ENCODE peak calls at places on chromosome 4, in ten cellular contexts. Q is upper lobe of right lung; N is colonic mucosa; Y is brain microvascular endothelial cell; V is fibroblast of the aortic adventitia; K is IMR-90; I is tibial artery; B is lower leg skin; O is AG04450; L is CD8-positive, alpha-beta T cell. H is an unnamed sample.

GRCh38 chr4:94365304-94365703 is 22.7 kb upstream of the HPGDS start:
- DNase-seq in Q (no peak), O (no peak), B (no peak), K (peak), N (no peak), Y (no peak), I (no peak), V (peak), L (no peak), H (peak)

GRCh38 chr4:3834921-3835521 is 68.8 kb downstream of the ADRA2C start:
- DNase-seq in K (no peak), L (no peak), Y (no peak), B (no peak), N (no peak), O (no peak), Q (no peak), I (no peak), V (no peak), H (no peak)

GRCh38 chr4:134027931-134028330 is 173.7 kb downstream of the PABPC4L start:
- DNase-seq in Y (peak), B (no peak), I (no peak), N (no peak), V (peak), O (peak), Q (no peak), K (peak), L (no peak), H (peak)

GRCh38 chr4:3723232-3723642 is 42.9 kb upstream of the ADRA2C start:
- DNase-seq in N (no peak), O (no peak), B (no peak), V (no peak), Q (no peak), K (no peak), Y (no peak), L (no peak), I (peak), H (no peak)

GRCh38 chr4:122232633-122233032 is 80.5 kb downstream of the BLTP1 start:
- DNase-seq in N (no peak), B (no peak), I (no peak), K (no peak), O (no peak), L (no peak), Q (no peak), Y (no peak), V (no peak), H (no peak)

GRCh38 chr4:147831452-147832192 is 99.7 kb downstream of the ARHGAP10 start:
- DNase-seq in I (peak), O (no peak), Y (peak), Q (no peak), L (no peak), K (peak), V (peak), B (peak), N (peak), H (peak)

GRCh38 chr4:49000806-49001205 is 14.7 kb downstream of the CWH43 start:
- DNase-seq in V (no peak), I (no peak), L (no peak), Q (no peak), Y (no peak), N (no peak), B (no peak), K (no peak), O (no peak), H (no peak)

GRCh38 chr4:56959064-56959463 is 18.3 kb downstream of the NOA1 start:
- DNase-seq in Q (no peak), B (no peak), L (no peak), Y (no peak), K (no peak), I (no peak), O (no peak), N (no peak), V (no peak), H (no peak)

GRCh38 chr4:114659386-114660008 is 60.9 kb downstream of the UGT8 start:
- DNase-seq in K (peak), Y (peak), O (peak), Q (peak), N (peak), V (peak), L (no peak), B (peak), I (no peak), H (peak)

GRCh38 chr4:76607266-76607799 is 172.3 kb downstream of the SHROOM3 start:
- DNase-seq in B (no peak), K (peak), Q (no peak), N (no peak), L (no peak), V (no peak), I (no peak), Y (no peak), O (no peak), H (no peak)

GRCh38 chr4:168522371-168522770 is 25.5 kb downstream of the PALLD start:
- DNase-seq in O (no peak), Y (no peak), N (no peak), V (no peak), Q (no peak), K (no peak), B (no peak), I (no peak), L (no peak), H (no peak)

GRCh38 chr4:108783666-108784463 is 21.0 kb upstream of the ETNPPL start:
- DNase-seq in L (no peak), O (no peak), V (peak), I (no peak), B (no peak), N (no peak), K (no peak), Q (no peak), Y (no peak), H (no peak)

GRCh38 chr4:74453037-74453635 is 8.2 kb downstream of the AREG start:
- DNase-seq in L (no peak), K (no peak), I (no peak), V (no peak), B (no peak), Q (no peak), O (no peak), N (no peak), Y (no peak), H (no peak)

GRCh38 chr4:176340871-176341685 is 21.3 kb downstream of the SPCS3 start:
- DNase-seq in V (peak), N (no peak), Y (peak), Q (no peak), K (peak), B (no peak), L (no peak), O (no peak), I (no peak), H (no peak)

GRCh38 chr4:140637836-140638235 is 69.1 kb upstream of the UCP1 start:
- DNase-seq in B (no peak), Q (no peak), I (no peak), K (no peak), Y (no peak), N (peak), L (no peak), O (no peak), V (peak), H (peak)

GRCh38 chr4:55180980-55181379 is 55.6 kb upstream of the KDR start:
- DNase-seq in Y (peak), O (no peak), B (no peak), Q (no peak), K (no peak), N (no peak), I (no peak), V (peak), L (no peak), H (no peak)

GRCh38 chr4:10203851-10204250 is 87.3 kb upstream of the WDR1 start:
- DNase-seq in B (no peak), K (no peak), Q (no peak), V (no peak), Y (no peak), I (no peak), O (no peak), L (no peak), N (peak), H (no peak)

GRCh38 chr4:113579360-113579759 is 182.2 kb downstream of the CAMK2D start:
- DNase-seq in O (no peak), L (no peak), Q (no peak), K (no peak), I (no peak), B (no peak), V (no peak), Y (no peak), N (no peak), H (no peak)

GRCh38 chr4:150746156-150746555 is 164.2 kb downstream of the MAB21L2 start:
- DNase-seq in Q (no peak), I (no peak), N (no peak), Y (no peak), O (peak), B (no peak), V (peak), K (peak), L (no peak), H (peak)

GRCh38 chr4:120630432-120630831 is 292.1 kb downstream of the PRDM5 start:
- DNase-seq in L (no peak), I (no peak), B (no peak), Y (no peak), V (no peak), Q (no peak), N (no peak), O (no peak), K (no peak), H (peak)

GRCh38 chr4:891747-892146 is 40.4 kb downstream of the GAK start:
- DNase-seq in V (no peak), B (no peak), I (no peak), Y (no peak), O (no peak), L (no peak), K (no peak), N (no peak), Q (no peak), H (no peak)

GRCh38 chr4:52014903-52015302 is 5.3 kb downstream of the LRRC66 start:
- DNase-seq in Q (no peak), I (no peak), O (no peak), V (no peak), L (no peak), N (no peak), B (no peak), K (no peak), Y (no peak), H (no peak)

GRCh38 chr4:8278009-8278395 is 8.4 kb downstream of the HTRA3 start:
- DNase-seq in N (no peak), L (no peak), O (no peak), B (no peak), Q (peak), K (peak), I (no peak), Y (peak), V (no peak), H (peak)

GRCh38 chr4:82989567-82990429 is 20.8 kb downstream of the LIN54 start:
- DNase-seq in K (peak), N (no peak), I (no peak), Q (no peak), L (no peak), V (peak), B (no peak), O (no peak), Y (no peak), H (no peak)

GRCh38 chr4:56532239-56532638 is 26.6 kb downstream of the ARL9 start:
- DNase-seq in O (no peak), Y (no peak), Q (no peak), L (no peak), B (no peak), N (no peak), I (no peak), V (no peak), K (no peak), H (no peak)

GRCh38 chr4:26723216-26723615 is 137.4 kb upstream of the STIM2 start:
- DNase-seq in K (no peak), B (no peak), O (no peak), Y (no peak), I (no peak), V (no peak), L (no peak), N (no peak), Q (no peak), H (no peak)

GRCh38 chr4:77240469-77241066 is 83.6 kb downstream of the CCNG2 start:
- DNase-seq in L (peak), Q (peak), O (no peak), V (peak), I (no peak), Y (peak), K (peak), N (peak), B (peak), H (peak)

GRCh38 chr4:124777007-124777406 is 64.5 kb upstream of the ANKRD50 start:
- DNase-seq in Y (no peak), B (no peak), L (no peak), I (no peak), K (peak), Q (no peak), V (no peak), O (no peak), N (no peak), H (peak)

GRCh38 chr4:154126276-154126675 is 337.4 kb upstream of the SFRP2 start:
- DNase-seq in L (no peak), I (no peak), K (no peak), Y (peak), N (no peak), B (no peak), Q (no peak), V (no peak), O (no peak), H (peak)

GRCh38 chr4:7906171-7906581 is 33.5 kb downstream of the AFAP1 start:
- DNase-seq in O (no peak), L (no peak), Y (no peak), I (no peak), Q (no peak), K (peak), N (no peak), B (no peak), V (peak), H (peak)

GRCh38 chr4:54496412-54496811 is 161.3 kb upstream of the KIT start:
- DNase-seq in O (no peak), I (no peak), K (no peak), B (no peak), Y (no peak), Q (no peak), N (no peak), L (no peak), V (no peak), H (no peak)

GRCh38 chr4:169658970-169659735 is 38.8 kb downstream of the CLCN3 start:
- DNase-seq in I (no peak), Y (peak), K (no peak), L (no peak), B (no peak), V (peak), N (no peak), Q (no peak), O (no peak), H (no peak)

GRCh38 chr4:3318561-3319021 is 25.8 kb downstream of the RGS12 start:
- DNase-seq in L (peak), Q (peak), N (peak), V (no peak), I (peak), Y (no peak), K (no peak), B (no peak), O (no peak), H (no peak)

GRCh38 chr4:73257242-73257994 is 1.2 kb downstream of the ANKRD17 start:
- DNase-seq in K (peak), N (peak), L (peak), Y (peak), B (peak), Q (peak), I (peak), O (peak), V (peak), H (peak)

GRCh38 chr4:123599061-123599919 is 202.7 kb downstream of the SPRY1 start:
- DNase-seq in V (peak), L (no peak), K (peak), I (no peak), N (peak), Q (no peak), O (no peak), B (peak), Y (no peak), H (peak)

DNA sequence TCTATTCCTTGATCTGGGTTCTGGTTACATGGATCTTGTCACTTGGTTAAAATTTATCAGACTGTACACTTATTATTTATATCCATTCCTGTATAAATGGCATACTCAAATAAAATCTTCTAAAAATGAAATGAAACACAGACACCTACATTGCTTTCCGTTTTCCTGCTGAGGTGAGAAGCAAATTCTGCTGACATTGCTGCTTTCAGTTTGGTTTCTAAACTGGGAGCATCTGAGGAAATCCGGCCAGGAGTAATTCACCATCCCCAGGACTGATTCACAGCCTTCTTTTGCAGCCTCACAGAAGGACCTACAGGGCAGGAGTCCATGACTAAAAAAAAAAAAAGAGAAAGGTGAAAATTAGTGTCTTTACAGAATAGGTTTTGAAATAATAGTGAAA is 93.6 kb downstream of the CORIN start:
- DNase-seq in Y (no peak), Q (no peak), V (no peak), N (no peak), K (no peak), I (no peak), B (no peak), L (no peak), O (no peak), H (no peak)
- H3K4me3 ChIP-seq in Y (no peak), Q (no peak), V (no peak), N (no peak), K (no peak), I (no peak), B (no peak), L (no peak), O (no peak), H (no peak)

GRCh38 chr4:84470204-84470785 is 28.8 kb downstream of the NKX6-1 start:
- DNase-seq in B (no peak), Q (no peak), L (no peak), I (no peak), V (no peak), O (no peak), Y (no peak), N (no peak), K (no peak), H (no peak)
- TF ChIP-seq CTCF in B (no peak), Q (no peak), L (no peak), I (no peak), V (no peak), O (no peak), Y (peak), N (no peak), K (no peak), H (peak)

DNA sequence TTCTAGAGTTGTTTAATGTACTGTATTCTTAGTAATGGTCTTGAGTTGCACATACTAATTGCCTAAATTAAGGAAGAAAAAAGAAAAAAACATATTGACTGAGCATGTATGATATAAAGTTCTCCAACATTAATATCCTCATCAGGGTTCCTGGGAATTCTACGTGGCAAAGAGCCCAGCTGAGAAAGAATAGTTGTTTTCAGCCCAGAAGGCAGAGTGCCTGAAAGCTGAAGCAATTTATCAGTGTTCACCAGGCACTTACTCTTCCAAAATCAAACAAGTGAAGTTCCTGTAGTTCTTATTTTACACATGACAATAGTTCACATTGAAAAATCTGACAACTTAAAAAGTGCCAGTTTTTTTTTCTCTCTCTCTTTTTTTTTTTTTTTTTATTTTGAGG is 27.7 kb downstream of the YIPF7 start:
- DNase-seq in L (no peak), Q (no peak), I (no peak), N (no peak), Y (no peak), K (no peak), B (no peak), V (peak), O (no peak), H (no peak)
- H3K4me3 ChIP-seq in L (no peak), Q (no peak), I (no peak), N (no peak), Y (no peak), K (no peak), B (no peak), V (no peak), O (no peak), H (no peak)

DNA sequence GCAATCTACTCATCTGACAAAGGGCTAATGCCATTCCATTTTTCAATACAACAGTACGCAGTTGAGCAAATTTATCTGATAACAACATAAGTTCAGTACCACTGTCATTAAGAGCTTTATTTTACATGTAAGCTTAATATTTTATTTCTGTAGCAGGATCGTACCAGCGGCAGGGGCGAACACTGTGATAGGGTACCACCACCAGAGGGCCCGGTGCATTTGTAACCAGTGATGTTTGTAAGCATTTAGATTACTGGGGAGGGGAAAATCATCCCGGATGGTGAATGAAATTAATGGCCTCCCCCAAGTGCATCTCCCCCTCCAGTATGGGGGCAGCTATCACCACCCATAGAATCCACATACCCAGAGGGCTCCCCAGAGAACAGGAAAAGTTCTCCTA is 179.0 kb downstream of the ADGRA3 start:
- DNase-seq in Q (no peak), B (no peak), V (no peak), I (no peak), N (no peak), K (no peak), L (no peak), O (no peak), Y (no peak), H (no peak)
- TF ChIP-seq CTCF in Q (no peak), B (no peak), V (no peak), I (no peak), N (no peak), K (no peak), L (no peak), O (no peak), Y (no peak), H (no peak)

GRCh38 chr4:25029479-25030282 is 1.1 kb downstream of the LGI2 start:
- DNase-seq in L (no peak), V (no peak), N (no peak), I (no peak), Q (no peak), Y (no peak), B (no peak), K (no peak), O (no peak), H (no peak)
- H3K4me3 ChIP-seq in L (no peak), V (no peak), N (no peak), I (peak), Q (peak), Y (peak), B (no peak), K (no peak), O (no peak), H (no peak)

GRCh38 chr4:33467291-33467690 is 2747.1 kb downstream of the PCDH7 start:
- DNase-seq in L (no peak), I (no peak), N (no peak), V (no peak), K (no peak), O (no peak), Y (no peak), B (no peak), Q (no peak), H (no peak)

GRCh38 chr4:33465565-33465964 is 2745.4 kb downstream of the PCDH7 start:
- DNase-seq in V (no peak), K (no peak), B (no peak), Q (no peak), N (no peak), O (no peak), L (no peak), Y (no peak), I (no peak), H (no peak)

DNA sequence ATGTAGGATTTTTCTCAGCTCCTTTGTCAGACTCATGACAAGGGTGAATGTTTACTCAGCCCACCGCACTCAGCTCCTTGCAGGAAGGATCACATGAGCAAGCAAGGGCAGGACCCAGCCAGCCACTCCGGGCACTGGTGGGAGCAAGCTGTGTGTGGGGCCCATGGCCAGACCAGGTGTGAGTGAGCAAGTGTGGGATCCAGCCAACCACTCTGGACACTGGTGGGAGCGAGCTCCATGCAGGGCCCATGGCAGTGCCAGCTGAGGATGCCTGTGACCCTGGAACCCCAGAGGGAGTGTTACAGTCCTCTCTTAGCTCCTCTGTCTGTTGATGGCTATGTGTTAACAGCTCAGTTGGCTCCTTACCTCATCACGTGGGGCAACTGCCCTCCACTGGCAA is 2750.6 kb downstream of the PCDH7 start:
- DNase-seq in O (no peak), N (no peak), Y (no peak), I (no peak), K (no peak), V (no peak), Q (no peak), B (no peak), L (no peak), H (no peak)
- TF ChIP-seq CTCF in O (no peak), N (no peak), Y (no peak), I (no peak), K (no peak), V (no peak), Q (no peak), B (no peak), L (no peak), H (no peak)

GRCh38 chr4:138242830-138243149 is 641 bp upstream of the SLC7A11 start:
- DNase-seq in Y (no peak), Q (no peak), B (no peak), N (no peak), V (no peak), L (no peak), K (no peak), I (no peak), O (no peak), H (peak)

GRCh38 chr4:138238521-138239292 is 3.4 kb downstream of the SLC7A11 start:
- DNase-seq in I (no peak), K (no peak), N (no peak), B (no peak), Q (no peak), L (no peak), O (no peak), V (no peak), Y (no peak), H (no peak)

GRCh38 chr4:138242076-138242829 is at the start of gene SLC7A11:
- DNase-seq in Y (peak), B (peak), N (peak), L (no peak), I (no peak), K (peak), Q (no peak), V (peak), O (peak), H (peak)

GRCh38 chr4:138241281-138242075 is 671 bp downstream of the SLC7A11 start:
- DNase-seq in L (no peak), Q (no peak), N (peak), O (no peak), Y (peak), B (no peak), I (no peak), V (peak), K (peak), H (peak)

GRCh38 chr4:138239496-138239895 is 2.7 kb downstream of the SLC7A11 start:
- DNase-seq in O (no peak), N (no peak), K (no peak), B (no peak), Y (no peak), L (no peak), V (no peak), Q (no peak), I (no peak), H (no peak)
- H3K4me3 ChIP-seq in O (peak), N (no peak), K (peak), B (no peak), Y (no peak), L (no peak), V (peak), Q (no peak), I (no peak), H (peak)